ENCODE peak calls at places on chromosomes 5 and 9, in ten cellular contexts. O, M, Y, S, V, T, L, Q, E and W are unnamed samples.

GRCh38 chr5:33933723-33934544 is 2.3 kb upstream of the RXFP3 start:
- DNase-seq in O (no peak), M (no peak), Y (no peak), S (peak), V (no peak), T (no peak), L (no peak), Q (no peak), E (no peak), W (peak)

GRCh38 chr9:3793363-3793762 is 267.6 kb upstream of the RFX3 start:
- DNase-seq in O (no peak), M (no peak), Y (no peak), S (no peak), V (no peak), T (no peak), L (no peak), Q (no peak), E (no peak), W (no peak)

GRCh38 chr9:127450170-127450830 is 906 bp downstream of the RPL12 start:
- DNase-seq in O (no peak), M (no peak), Y (peak), S (peak), V (peak), T (no peak), L (no peak), Q (no peak), E (peak), W (no peak)

GRCh38 chr5:176578391-176578808 is 29.3 kb downstream of the CDHR2 start:
- DNase-seq in O (peak), M (no peak), Y (peak), S (no peak), V (peak), T (no peak), L (no peak), Q (peak), E (peak), W (no peak)

GRCh38 chr9:114270120-114270975 is 52.5 kb upstream of the ORM1 start:
- DNase-seq in O (no peak), M (no peak), Y (no peak), S (no peak), V (no peak), T (no peak), L (no peak), Q (no peak), E (no peak), W (no peak)

GRCh38 chr5:16784088-16784487 is 152.0 kb downstream of the MYO10 start:
- DNase-seq in O (no peak), M (no peak), Y (no peak), S (peak), V (no peak), T (no peak), L (no peak), Q (no peak), E (no peak), W (peak)

GRCh38 chr5:10421841-10422691 is 19.6 kb upstream of the ROPN1L start:
- DNase-seq in O (no peak), M (no peak), Y (no peak), S (no peak), V (no peak), T (no peak), L (no peak), Q (no peak), E (no peak), W (no peak)

GRCh38 chr5:140998921-140999410 is 32.7 kb downstream of the PCDHAC2 start:
- DNase-seq in O (no peak), M (no peak), Y (peak), S (no peak), V (no peak), T (no peak), L (no peak), Q (no peak), E (no peak), W (no peak)

GRCh38 chr5:73274870-73275756 is 102.1 kb downstream of the TMEM174 start:
- DNase-seq in O (no peak), M (no peak), Y (no peak), S (no peak), V (no peak), T (no peak), L (no peak), Q (no peak), E (no peak), W (no peak)

GRCh38 chr5:136364307-136364706 is 1.0 kb downstream of the TRPC7 start:
- DNase-seq in O (no peak), M (no peak), Y (peak), S (no peak), V (peak), T (no peak), L (no peak), Q (no peak), E (no peak), W (no peak)

GRCh38 chr5:1526151-1526631 is 2.4 kb upstream of the LPCAT1 start:
- DNase-seq in O (no peak), M (no peak), Y (no peak), S (no peak), V (no peak), T (no peak), L (no peak), Q (no peak), E (no peak), W (no peak)

GRCh38 chr5:1118738-1119137 is 6.9 kb upstream of the SLC12A7 start:
- DNase-seq in O (no peak), M (no peak), Y (no peak), S (no peak), V (no peak), T (no peak), L (no peak), Q (peak), E (no peak), W (no peak)